ENCODE peak calls at places on chromosomes 6 and 20, in four cellular contexts. R, D, Z and C are unnamed samples.

GRCh38 chr6:159829515-159829914 is 29.4 kb downstream of the PNLDC1 start:
- DNase-seq in R (no peak), D (no peak), Z (no peak), C (no peak)

GRCh38 chr6:134744301-134744700 is 205.6 kb downstream of the ALDH8A1 start:
- DNase-seq in R (no peak), D (no peak), Z (no peak), C (no peak)

GRCh38 chr20:33910056-33910455 is 83.7 kb upstream of the RALY start:
- DNase-seq in R (no peak), D (no peak), Z (no peak), C (no peak)

GRCh38 chr6:73308712-73309533 is 45.2 kb downstream of the DPPA5 start:
- DNase-seq in R (peak), D (peak), Z (no peak), C (no peak)

GRCh38 chr20:20215976-20216727 is 151.8 kb upstream of the INSM1 start:
- DNase-seq in R (no peak), D (no peak), Z (no peak), C (peak)

GRCh38 chr6:132790450-132790849 is 8.0 kb downstream of the SLC18B1 start:
- DNase-seq in R (no peak), D (no peak), Z (no peak), C (no peak)

GRCh38 chr6:13367396-13367795 is 39.1 kb upstream of the TBC1D7 start:
- DNase-seq in R (no peak), D (no peak), Z (no peak), C (no peak)

GRCh38 chr20:10194166-10194565 is 24.5 kb upstream of the SNAP25 start:
- DNase-seq in R (no peak), D (no peak), Z (no peak), C (no peak)

GRCh38 chr6:119343573-119344146 is 5.9 kb downstream of the MAN1A1 start:
- DNase-seq in R (no peak), D (no peak), Z (no peak), C (no peak)

GRCh38 chr20:43563429-43563828 is 4.6 kb downstream of the SGK2 start:
- DNase-seq in R (no peak), D (no peak), Z (no peak), C (no peak)

GRCh38 chr20:59805266-59805665 is 128.2 kb downstream of the SYCP2 start:
- DNase-seq in R (no peak), D (no peak), Z (no peak), C (no peak)

GRCh38 chr20:57459278-57459677 is 65.7 kb downstream of the CTCFL start:
- DNase-seq in R (no peak), D (no peak), Z (no peak), C (no peak)

GRCh38 chr6:121222656-121223055 is 111.6 kb downstream of the TBC1D32 start:
- DNase-seq in R (peak), D (no peak), Z (peak), C (no peak)

GRCh38 chr20:6241591-6241990 is 118.8 kb upstream of the FERMT1 start:
- DNase-seq in R (no peak), D (no peak), Z (no peak), C (no peak)

GRCh38 chr6:34295721-34296120 is 46.9 kb upstream of the SMIM29 start:
- DNase-seq in R (no peak), D (no peak), Z (no peak), C (no peak)

GRCh38 chr6:4805553-4806307 is 29.5 kb downstream of the CDYL start:
- DNase-seq in R (peak), D (peak), Z (peak), C (peak)

GRCh38 chr20:57869291-57869950 is 159.6 kb upstream of the PMEPA1 start:
- DNase-seq in R (no peak), D (no peak), Z (no peak), C (no peak)

GRCh38 chr20:54665812-54666211 is 190.4 kb downstream of the DOK5 start:
- DNase-seq in R (no peak), D (no peak), Z (no peak), C (no peak)

GRCh38 chr20:58389968-58390658 is 1.1 kb downstream of the VAPB start:
- DNase-seq in R (no peak), D (no peak), Z (no peak), C (no peak)

GRCh38 chr6:25370175-25371036 is 91.2 kb downstream of the CARMIL1 start:
- DNase-seq in R (no peak), D (no peak), Z (no peak), C (no peak)

GRCh38 chr20:45833030-45833882 is at the start of gene SNX21:
- DNase-seq in R (peak), D (peak), Z (peak), C (peak)

GRCh38 chr6:37371158-37372083 is 17.6 kb downstream of the RNF8 start:
- DNase-seq in R (no peak), D (no peak), Z (no peak), C (no peak)

GRCh38 chr6:36334343-36334742 is 2.3 kb downstream of the BNIP5 start:
- DNase-seq in R (no peak), D (no peak), Z (no peak), C (no peak)

GRCh38 chr20:19335916-19336315 is 123.5 kb downstream of the SLC24A3 start:
- DNase-seq in R (no peak), D (no peak), Z (no peak), C (no peak)

GRCh38 chr6:73519943-73520687 is 717 bp downstream of the EEF1A1 start:
- DNase-seq in R (peak), D (peak), Z (peak), C (peak)